ENCODE peak calls at places on chromosomes 7 and 10, in six cellular contexts. One of them, this sample, is unnamed.
A peak's percentile ranks its signal among the peaks of the same experiment; 100 is the strongest.

GRCh38 chr10:101938316-101939272 is 95.0 kb upstream of the KCNIP2 start:
- DNase-seq in IMR-90: peak; percentile 93
- DNase-seq in stimulated activated CD4-positive, alpha-beta T cell treated with anti-CD3 and anti-CD28 coated beads, Interleukin-2, amount 100 ng/mL, for 24 hours: no peak
- DNase-seq in spleen: no peak
- DNase-seq in breast epithelium: no peak
- DNase-seq in gastrocnemius medialis: no peak
- DNase-seq in this sample: peak; percentile 96

GRCh38 chr7:80634505-80634904 is 3.9 kb upstream of the CD36 start:
- DNase-seq in gastrocnemius medialis: no peak
- DNase-seq in spleen: no peak
- DNase-seq in IMR-90: peak; percentile 93
- DNase-seq in breast epithelium: no peak
- DNase-seq in stimulated activated CD4-positive, alpha-beta T cell treated with anti-CD3 and anti-CD28 coated beads, Interleukin-2, amount 100 ng/mL, for 24 hours: no peak
- DNase-seq in this sample: peak; percentile 87

GRCh38 chr10:35470535-35470934 is 134.2 kb downstream of the CCNY start:
- DNase-seq in spleen: no peak
- DNase-seq in gastrocnemius medialis: no peak
- DNase-seq in stimulated activated CD4-positive, alpha-beta T cell treated with anti-CD3 and anti-CD28 coated beads, Interleukin-2, amount 100 ng/mL, for 24 hours: no peak
- DNase-seq in IMR-90: no peak
- DNase-seq in breast epithelium: no peak
- DNase-seq in this sample: no peak

GRCh38 chr7:30433082-30433481 is 45.5 kb downstream of the NOD1 start:
- DNase-seq in gastrocnemius medialis: peak; percentile 33
- DNase-seq in IMR-90: peak; percentile 75
- DNase-seq in stimulated activated CD4-positive, alpha-beta T cell treated with anti-CD3 and anti-CD28 coated beads, Interleukin-2, amount 100 ng/mL, for 24 hours: no peak
- DNase-seq in breast epithelium: peak; percentile 56
- DNase-seq in spleen: no peak
- DNase-seq in this sample: peak; percentile 92

GRCh38 chr10:78455873-78456272 is 422.2 kb downstream of the RPS24 start:
- DNase-seq in breast epithelium: no peak
- DNase-seq in spleen: no peak
- DNase-seq in gastrocnemius medialis: no peak
- DNase-seq in IMR-90: no peak
- DNase-seq in stimulated activated CD4-positive, alpha-beta T cell treated with anti-CD3 and anti-CD28 coated beads, Interleukin-2, amount 100 ng/mL, for 24 hours: no peak
- DNase-seq in this sample: no peak

GRCh38 chr7:96157856-96158255 is 164.0 kb downstream of the SLC25A13 start:
- DNase-seq in spleen: no peak
- DNase-seq in stimulated activated CD4-positive, alpha-beta T cell treated with anti-CD3 and anti-CD28 coated beads, Interleukin-2, amount 100 ng/mL, for 24 hours: no peak
- DNase-seq in IMR-90: no peak
- DNase-seq in breast epithelium: no peak
- DNase-seq in gastrocnemius medialis: no peak
- DNase-seq in this sample: no peak

GRCh38 chr7:100349757-100350156 is 8.2 kb upstream of the PILRB start:
- DNase-seq in stimulated activated CD4-positive, alpha-beta T cell treated with anti-CD3 and anti-CD28 coated beads, Interleukin-2, amount 100 ng/mL, for 24 hours: no peak
- DNase-seq in IMR-90: no peak
- DNase-seq in spleen: no peak
- DNase-seq in gastrocnemius medialis: no peak
- DNase-seq in breast epithelium: no peak
- DNase-seq in this sample: no peak

GRCh38 chr7:93747019-93747418 is 143.5 kb downstream of the TFPI2 start:
- DNase-seq in breast epithelium: no peak
- DNase-seq in stimulated activated CD4-positive, alpha-beta T cell treated with anti-CD3 and anti-CD28 coated beads, Interleukin-2, amount 100 ng/mL, for 24 hours: no peak
- DNase-seq in spleen: no peak
- DNase-seq in gastrocnemius medialis: no peak
- DNase-seq in IMR-90: no peak
- DNase-seq in this sample: no peak

GRCh38 chr10:125283191-125283590 is 122.8 kb upstream of the CTBP2 start:
- DNase-seq in breast epithelium: no peak
- DNase-seq in stimulated activated CD4-positive, alpha-beta T cell treated with anti-CD3 and anti-CD28 coated beads, Interleukin-2, amount 100 ng/mL, for 24 hours: no peak
- DNase-seq in spleen: no peak
- DNase-seq in IMR-90: no peak
- DNase-seq in gastrocnemius medialis: no peak
- DNase-seq in this sample: no peak

GRCh38 chr7:100088621-100089457 is at the start of gene COPS6:
- DNase-seq in gastrocnemius medialis: peak; percentile 64
- DNase-seq in stimulated activated CD4-positive, alpha-beta T cell treated with anti-CD3 and anti-CD28 coated beads, Interleukin-2, amount 100 ng/mL, for 24 hours: peak; percentile 92
- DNase-seq in IMR-90: peak; percentile 64
- DNase-seq in spleen: peak; percentile 96
- DNase-seq in breast epithelium: peak; percentile 63
- DNase-seq in this sample: peak; percentile 69

This sample was measured in fibroblast of the aortic adventitia.